ENCODE peak calls at places on chromosome 17, in ten cellular contexts. One of them, this sample, is unnamed.

GRCh38 chr17:72967963-72968585 is 124.4 kb downstream of the SLC39A11 start:
- DNase-seq in transverse colon: no peak
- DNase-seq in H54: no peak
- DNase-seq in Peyer's patch: no peak
- DNase-seq in A549: no peak
- DNase-seq in thyroid gland: no peak
- DNase-seq in body of pancreas: no peak
- DNase-seq in sigmoid colon: no peak
- DNase-seq in stomach: no peak
- DNase-seq in esophagus squamous epithelium: no peak
- DNase-seq in this sample: no peak

GRCh38 chr17:82095777-82096708 is 2.0 kb downstream of the FASN start:
- DNase-seq in transverse colon: no peak
- DNase-seq in H54: no peak
- DNase-seq in Peyer's patch: no peak
- DNase-seq in A549: no peak
- DNase-seq in thyroid gland: no peak
- DNase-seq in body of pancreas: no peak
- DNase-seq in sigmoid colon: no peak
- DNase-seq in stomach: no peak
- DNase-seq in esophagus squamous epithelium: no peak
- DNase-seq in this sample: no peak

GRCh38 chr17:7912927-7913524 is 3.1 kb downstream of the RNF227 start:
- DNase-seq in transverse colon: no peak
- DNase-seq in H54: peak
- DNase-seq in Peyer's patch: no peak
- DNase-seq in A549: peak
- DNase-seq in thyroid gland: no peak
- DNase-seq in body of pancreas: peak
- DNase-seq in sigmoid colon: no peak
- DNase-seq in stomach: no peak
- DNase-seq in esophagus squamous epithelium: no peak
- DNase-seq in this sample: peak

GRCh38 chr17:74180336-74180735 is 23.1 kb upstream of the RPL38 start:
- DNase-seq in transverse colon: no peak
- DNase-seq in H54: no peak
- DNase-seq in Peyer's patch: no peak
- DNase-seq in A549: no peak
- DNase-seq in thyroid gland: no peak
- DNase-seq in body of pancreas: no peak
- DNase-seq in sigmoid colon: no peak
- DNase-seq in stomach: no peak
- DNase-seq in esophagus squamous epithelium: no peak
- DNase-seq in this sample: no peak

GRCh38 chr17:75853410-75853809 is 1.7 kb downstream of the WBP2 start:
- DNase-seq in transverse colon: no peak
- DNase-seq in H54: no peak
- DNase-seq in Peyer's patch: no peak
- DNase-seq in A549: no peak
- DNase-seq in thyroid gland: no peak
- DNase-seq in body of pancreas: no peak
- DNase-seq in sigmoid colon: peak
- DNase-seq in stomach: no peak
- DNase-seq in esophagus squamous epithelium: no peak
- DNase-seq in this sample: peak

GRCh38 chr17:16255481-16255901 is 38.5 kb downstream of the PIGL start:
- DNase-seq in transverse colon: peak
- DNase-seq in H54: no peak
- DNase-seq in Peyer's patch: no peak
- DNase-seq in A549: no peak
- DNase-seq in thyroid gland: peak
- DNase-seq in body of pancreas: peak
- DNase-seq in sigmoid colon: peak
- DNase-seq in stomach: peak
- DNase-seq in esophagus squamous epithelium: no peak
- DNase-seq in this sample: peak

GRCh38 chr17:31444026-31444425 is 52.6 kb downstream of the RAB11FIP4 start:
- DNase-seq in transverse colon: no peak
- DNase-seq in H54: no peak
- DNase-seq in Peyer's patch: no peak
- DNase-seq in A549: no peak
- DNase-seq in thyroid gland: no peak
- DNase-seq in body of pancreas: no peak
- DNase-seq in sigmoid colon: no peak
- DNase-seq in stomach: no peak
- DNase-seq in esophagus squamous epithelium: no peak
- DNase-seq in this sample: no peak

GRCh38 chr17:33945641-33946546 is 309.2 kb upstream of the CCL2 start:
- DNase-seq in transverse colon: no peak
- DNase-seq in H54: no peak
- DNase-seq in Peyer's patch: no peak
- DNase-seq in A549: no peak
- DNase-seq in thyroid gland: no peak
- DNase-seq in body of pancreas: no peak
- DNase-seq in sigmoid colon: no peak
- DNase-seq in stomach: no peak
- DNase-seq in esophagus squamous epithelium: no peak
- DNase-seq in this sample: no peak

GRCh38 chr17:41758601-41759000 is 24.2 kb upstream of the HAP1 start:
- DNase-seq in transverse colon: no peak
- DNase-seq in H54: no peak
- DNase-seq in Peyer's patch: no peak
- DNase-seq in A549: no peak
- DNase-seq in thyroid gland: peak
- DNase-seq in body of pancreas: no peak
- DNase-seq in sigmoid colon: no peak
- DNase-seq in stomach: no peak
- DNase-seq in esophagus squamous epithelium: no peak
- DNase-seq in this sample: no peak

GRCh38 chr17:18261146-18261515 is 669 bp downstream of the MIEF2 start:
- DNase-seq in transverse colon: peak
- DNase-seq in H54: peak
- DNase-seq in Peyer's patch: peak
- DNase-seq in A549: peak
- DNase-seq in thyroid gland: peak
- DNase-seq in body of pancreas: peak
- DNase-seq in sigmoid colon: peak
- DNase-seq in stomach: peak
- DNase-seq in esophagus squamous epithelium: no peak
- DNase-seq in this sample: peak

GRCh38 chr17:77374170-77374936 is 233.6 kb downstream of the SEC14L1 start:
- DNase-seq in transverse colon: peak
- DNase-seq in H54: no peak
- DNase-seq in Peyer's patch: peak
- DNase-seq in A549: no peak
- DNase-seq in thyroid gland: peak
- DNase-seq in body of pancreas: peak
- DNase-seq in sigmoid colon: peak
- DNase-seq in stomach: peak
- DNase-seq in esophagus squamous epithelium: no peak
- DNase-seq in this sample: peak
- TF ChIP-seq POLR2A in transverse colon: peak
- TF ChIP-seq POLR2A in H54: no peak
- TF ChIP-seq POLR2A in Peyer's patch: peak
- TF ChIP-seq POLR2A in A549: no peak
- TF ChIP-seq POLR2A in thyroid gland: peak
- TF ChIP-seq POLR2A in body of pancreas: peak
- TF ChIP-seq POLR2A in sigmoid colon: peak
- TF ChIP-seq POLR2A in stomach: no peak
- TF ChIP-seq POLR2A in esophagus squamous epithelium: peak
- TF ChIP-seq POLR2A in this sample: peak

GRCh38 chr17:79922798-79923197 is 83.6 kb upstream of the CBX4 start:
- DNase-seq in transverse colon: no peak
- DNase-seq in H54: no peak
- DNase-seq in Peyer's patch: no peak
- DNase-seq in A549: no peak
- DNase-seq in thyroid gland: no peak
- DNase-seq in body of pancreas: no peak
- DNase-seq in sigmoid colon: no peak
- DNase-seq in stomach: no peak
- DNase-seq in esophagus squamous epithelium: no peak
- DNase-seq in this sample: no peak
- TF ChIP-seq POLR2A in transverse colon: no peak
- TF ChIP-seq POLR2A in H54: no peak
- TF ChIP-seq POLR2A in Peyer's patch: no peak
- TF ChIP-seq POLR2A in A549: no peak
- TF ChIP-seq POLR2A in thyroid gland: no peak
- TF ChIP-seq POLR2A in body of pancreas: no peak
- TF ChIP-seq POLR2A in sigmoid colon: no peak
- TF ChIP-seq POLR2A in stomach: no peak
- TF ChIP-seq POLR2A in esophagus squamous epithelium: no peak
- TF ChIP-seq POLR2A in this sample: no peak

GRCh38 chr17:63827801-63828221 is 348 bp upstream of the FTSJ3 start:
- DNase-seq in transverse colon: no peak
- DNase-seq in H54: no peak
- DNase-seq in Peyer's patch: no peak
- DNase-seq in A549: no peak
- DNase-seq in thyroid gland: no peak
- DNase-seq in body of pancreas: no peak
- DNase-seq in sigmoid colon: no peak
- DNase-seq in stomach: no peak
- DNase-seq in esophagus squamous epithelium: no peak
- DNase-seq in this sample: peak

GRCh38 chr17:63828936-63829335 is 1.5 kb upstream of the FTSJ3 start:
- DNase-seq in transverse colon: no peak
- DNase-seq in H54: no peak
- DNase-seq in Peyer's patch: no peak
- DNase-seq in A549: no peak
- DNase-seq in thyroid gland: no peak
- DNase-seq in body of pancreas: no peak
- DNase-seq in sigmoid colon: no peak
- DNase-seq in stomach: no peak
- DNase-seq in esophagus squamous epithelium: no peak
- DNase-seq in this sample: no peak

GRCh38 chr17:63824362-63824761 is 2.9 kb upstream of the PSMC5 start:
- DNase-seq in transverse colon: no peak
- DNase-seq in H54: no peak
- DNase-seq in Peyer's patch: no peak
- DNase-seq in A549: no peak
- DNase-seq in thyroid gland: no peak
- DNase-seq in body of pancreas: no peak
- DNase-seq in sigmoid colon: no peak
- DNase-seq in stomach: no peak
- DNase-seq in esophagus squamous epithelium: no peak
- DNase-seq in this sample: no peak

GRCh38 chr17:63826468-63827001 is 696 bp upstream of the PSMC5 start:
- DNase-seq in transverse colon: peak
- DNase-seq in H54: no peak
- DNase-seq in Peyer's patch: no peak
- DNase-seq in A549: no peak
- DNase-seq in thyroid gland: peak
- DNase-seq in body of pancreas: no peak
- DNase-seq in sigmoid colon: no peak
- DNase-seq in stomach: no peak
- DNase-seq in esophagus squamous epithelium: no peak
- DNase-seq in this sample: peak

DNA sequence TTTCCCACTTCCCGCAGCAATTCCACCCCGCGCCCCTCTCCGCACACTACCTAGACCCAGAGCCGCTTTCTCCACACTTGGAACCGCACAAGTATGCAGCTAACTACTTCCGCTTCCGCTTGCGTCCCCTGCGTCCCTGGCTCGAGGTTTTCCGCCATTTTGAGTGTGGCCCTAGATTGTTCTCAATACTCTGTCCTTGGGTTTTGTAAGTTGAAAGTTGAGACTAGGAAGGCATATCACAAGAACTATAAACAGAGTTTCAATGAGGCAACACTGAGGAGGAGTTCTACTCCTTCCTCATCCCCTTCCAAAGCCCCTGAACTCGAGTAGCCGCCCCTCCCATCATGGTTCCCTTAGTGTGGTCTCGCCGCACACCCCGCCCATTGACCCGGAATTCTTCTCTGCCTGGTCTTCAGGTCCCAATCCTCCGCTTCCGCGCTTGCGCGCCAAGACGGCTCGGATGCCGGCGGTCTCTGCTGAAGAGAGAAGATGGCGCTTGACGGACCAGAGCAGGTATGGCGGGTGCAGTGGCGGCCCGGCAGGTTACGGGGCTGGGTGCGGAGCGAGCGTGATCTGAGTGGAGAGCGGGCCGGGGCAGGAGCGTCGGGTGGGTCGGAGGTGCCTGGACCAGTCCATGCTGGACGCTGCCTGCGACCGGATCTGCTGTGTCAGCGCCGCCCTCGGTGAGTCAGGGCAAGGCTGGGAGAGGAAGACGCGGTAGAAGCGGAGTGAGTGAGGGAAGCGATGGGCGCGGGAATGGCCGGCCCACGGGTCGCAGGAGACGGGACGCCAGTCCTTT is at the start of the genes FTSJ3 and PSMC5:
- DNase-seq in transverse colon: peak
- DNase-seq in H54: peak
- DNase-seq in Peyer's patch: peak
- DNase-seq in A549: peak
- DNase-seq in thyroid gland: peak
- DNase-seq in body of pancreas: peak
- DNase-seq in sigmoid colon: peak
- DNase-seq in stomach: peak
- DNase-seq in esophagus squamous epithelium: peak
- DNase-seq in this sample: peak
- TF ChIP-seq POLR2A in transverse colon: peak
- TF ChIP-seq POLR2A in H54: peak
- TF ChIP-seq POLR2A in Peyer's patch: peak
- TF ChIP-seq POLR2A in A549: peak
- TF ChIP-seq POLR2A in thyroid gland: peak
- TF ChIP-seq POLR2A in body of pancreas: peak
- TF ChIP-seq POLR2A in sigmoid colon: peak
- TF ChIP-seq POLR2A in stomach: no peak
- TF ChIP-seq POLR2A in esophagus squamous epithelium: peak
- TF ChIP-seq POLR2A in this sample: peak

GRCh38 chr17:38326996-38327792 is 16.6 kb downstream of the GPR179 start:
- DNase-seq in transverse colon: no peak
- DNase-seq in H54: no peak
- DNase-seq in Peyer's patch: no peak
- DNase-seq in A549: no peak
- DNase-seq in thyroid gland: no peak
- DNase-seq in body of pancreas: no peak
- DNase-seq in sigmoid colon: no peak
- DNase-seq in stomach: no peak
- DNase-seq in esophagus squamous epithelium: no peak
- DNase-seq in this sample: peak

GRCh38 chr17:38324141-38324540 is 19.6 kb downstream of the GPR179 start:
- DNase-seq in transverse colon: no peak
- DNase-seq in H54: no peak
- DNase-seq in Peyer's patch: no peak
- DNase-seq in A549: no peak
- DNase-seq in thyroid gland: no peak
- DNase-seq in body of pancreas: no peak
- DNase-seq in sigmoid colon: no peak
- DNase-seq in stomach: no peak
- DNase-seq in esophagus squamous epithelium: no peak
- DNase-seq in this sample: no peak

GRCh38 chr17:38325221-38325851 is 18.4 kb downstream of the GPR179 start:
- DNase-seq in transverse colon: no peak
- DNase-seq in H54: no peak
- DNase-seq in Peyer's patch: no peak
- DNase-seq in A549: no peak
- DNase-seq in thyroid gland: peak
- DNase-seq in body of pancreas: no peak
- DNase-seq in sigmoid colon: no peak
- DNase-seq in stomach: no peak
- DNase-seq in esophagus squamous epithelium: no peak
- DNase-seq in this sample: no peak

GRCh38 chr17:38322897-38323296 is 20.9 kb downstream of the GPR179 start:
- DNase-seq in transverse colon: no peak
- DNase-seq in H54: no peak
- DNase-seq in Peyer's patch: no peak
- DNase-seq in A549: no peak
- DNase-seq in thyroid gland: no peak
- DNase-seq in body of pancreas: no peak
- DNase-seq in sigmoid colon: no peak
- DNase-seq in stomach: no peak
- DNase-seq in esophagus squamous epithelium: no peak
- DNase-seq in this sample: no peak

GRCh38 chr17:38324732-38325131 is 19.0 kb downstream of the GPR179 start:
- DNase-seq in transverse colon: no peak
- DNase-seq in H54: no peak
- DNase-seq in Peyer's patch: no peak
- DNase-seq in A549: no peak
- DNase-seq in thyroid gland: no peak
- DNase-seq in body of pancreas: no peak
- DNase-seq in sigmoid colon: no peak
- DNase-seq in stomach: no peak
- DNase-seq in esophagus squamous epithelium: no peak
- DNase-seq in this sample: no peak
- TF ChIP-seq POLR2A in transverse colon: no peak
- TF ChIP-seq POLR2A in H54: no peak
- TF ChIP-seq POLR2A in Peyer's patch: no peak
- TF ChIP-seq POLR2A in A549: no peak
- TF ChIP-seq POLR2A in thyroid gland: no peak
- TF ChIP-seq POLR2A in body of pancreas: no peak
- TF ChIP-seq POLR2A in sigmoid colon: no peak
- TF ChIP-seq POLR2A in stomach: no peak
- TF ChIP-seq POLR2A in esophagus squamous epithelium: no peak
- TF ChIP-seq POLR2A in this sample: no peak

This sample was measured in adrenal gland.